ENCODE peak calls at places on chromosomes 3 and 15, in seven cellular contexts. Q, O, G, R, I, H and C are unnamed samples.
A peak's percentile ranks its signal among the peaks of the same experiment; 100 is the strongest.

GRCh38 chr15:49895337-49896223 is 223.5 kb downstream of the ATP8B4 start:
- DNase-seq in Q (no peak), O (no peak), G (no peak), R (peak; percentile 9), I (no peak), H (no peak), C (no peak)

GRCh38 chr3:152797751-152798432 is 37.0 kb upstream of the P2RY1 start:
- DNase-seq in Q (no peak), O (no peak), G (no peak), R (no peak), I (no peak), H (no peak), C (no peak)

GRCh38 chr3:109702252-109702651 is 364.9 kb upstream of the DPPA4 start:
- DNase-seq in Q (no peak), O (peak; percentile 22), G (no peak), R (no peak), I (peak; percentile 10), H (no peak), C (no peak)

GRCh38 chr3:76872999-76873398 is 166.9 kb upstream of the ROBO2 start:
- DNase-seq in Q (no peak), O (no peak), G (no peak), R (no peak), I (no peak), H (no peak), C (no peak)

GRCh38 chr3:100708989-100709839 is at the start of gene TFG:
- DNase-seq in Q (peak; percentile 95), O (peak; percentile 96), G (peak; percentile 99), R (peak; percentile 98), I (peak; percentile 98), H (peak; percentile 98), C (peak; percentile 100)

GRCh38 chr15:90862487-90862886 is 5.9 kb upstream of the FURIN start:
- DNase-seq in Q (no peak), O (no peak), G (no peak), R (no peak), I (no peak), H (no peak), C (no peak)

GRCh38 chr3:190073264-190073663 is 47.4 kb downstream of the P3H2 start:
- DNase-seq in Q (no peak), O (peak; percentile 27), G (peak; percentile 31), R (no peak), I (no peak), H (no peak), C (peak; percentile 32)

GRCh38 chr3:134795776-134796312 is 784 bp downstream of the EPHB1 start:
- DNase-seq in Q (no peak), O (no peak), G (no peak), R (no peak), I (no peak), H (peak; percentile 41), C (no peak)

GRCh38 chr15:88987951-88988671 is 74.9 kb upstream of the MFGE8 start:
- DNase-seq in Q (no peak), O (no peak), G (no peak), R (no peak), I (no peak), H (no peak), C (no peak)

GRCh38 chr15:51004103-51004536 is 90.6 kb downstream of the TNFAIP8L3 start:
- DNase-seq in Q (no peak), O (no peak), G (peak; percentile 9), R (peak; percentile 52), I (no peak), H (no peak), C (no peak)

GRCh38 chr15:56866798-56867197 is 51.6 kb upstream of the TCF12 start:
- DNase-seq in Q (no peak), O (peak; percentile 2), G (no peak), R (no peak), I (no peak), H (no peak), C (no peak)

GRCh38 chr3:15659254-15659975 is 57.9 kb downstream of the BTD start:
- DNase-seq in Q (no peak), O (peak; percentile 79), G (no peak), R (no peak), I (no peak), H (peak; percentile 0), C (no peak)

GRCh38 chr3:12662593-12663310 is 1.2 kb downstream of the RAF1 start:
- DNase-seq in Q (peak; percentile 10), O (peak; percentile 27), G (no peak), R (peak; percentile 31), I (peak; percentile 40), H (peak; percentile 11), C (peak; percentile 60)

GRCh38 chr15:29440541-29440940 is 170.9 kb upstream of the NSMCE3 start:
- DNase-seq in Q (no peak), O (no peak), G (no peak), R (no peak), I (no peak), H (no peak), C (no peak)

GRCh38 chr3:196080997-196081833 is 675 bp downstream of the TFRC start:
- DNase-seq in Q (peak; percentile 33), O (peak; percentile 68), G (peak; percentile 52), R (peak; percentile 71), I (peak; percentile 64), H (peak; percentile 60), C (peak; percentile 70)

GRCh38 chr15:63203451-63204090 is 14.2 kb downstream of the RAB8B start:
- DNase-seq in Q (peak; percentile 41), O (no peak), G (no peak), R (no peak), I (peak; percentile 51), H (no peak), C (no peak)

GRCh38 chr3:98954242-98954641 is 52.7 kb upstream of the DCBLD2 start:
- DNase-seq in Q (no peak), O (no peak), G (no peak), R (no peak), I (no peak), H (no peak), C (no peak)

GRCh38 chr3:110405830-110406580 is 665.6 kb upstream of the NECTIN3 start:
- DNase-seq in Q (no peak), O (no peak), G (no peak), R (no peak), I (no peak), H (no peak), C (no peak)

GRCh38 chr3:113912551-113913246 is 35.1 kb upstream of the ZDHHC23 start:
- DNase-seq in Q (no peak), O (peak; percentile 90), G (peak; percentile 60), R (peak; percentile 62), I (peak; percentile 12), H (peak; percentile 50), C (peak; percentile 37)

GRCh38 chr15:94968133-94968532 is 736.8 kb downstream of the MCTP2 start:
- DNase-seq in Q (no peak), O (no peak), G (no peak), R (no peak), I (no peak), H (no peak), C (no peak)

GRCh38 chr3:120144267-120144666 is 50.0 kb upstream of the GSK3B start:
- DNase-seq in Q (no peak), O (peak; percentile 53), G (peak; percentile 40), R (peak; percentile 68), I (no peak), H (no peak), C (no peak)

GRCh38 chr15:35293353-35294130 is 208.4 kb upstream of the NANOGP8 start:
- DNase-seq in Q (no peak), O (peak; percentile 85), G (peak; percentile 52), R (peak; percentile 57), I (no peak), H (no peak), C (no peak)

GRCh38 chr3:10351013-10351735 is 30.3 kb upstream of the SEC13 start:
- DNase-seq in Q (no peak), O (no peak), G (no peak), R (no peak), I (no peak), H (no peak), C (no peak)

GRCh38 chr3:114928989-114929620 is 218.0 kb downstream of the ZBTB20 start:
- DNase-seq in Q (no peak), O (no peak), G (no peak), R (no peak), I (no peak), H (no peak), C (no peak)

GRCh38 chr15:65914981-65915925 is 46.0 kb downstream of the RAB11A start:
- DNase-seq in Q (no peak), O (no peak), G (no peak), R (no peak), I (no peak), H (no peak), C (no peak)

GRCh38 chr3:71395927-71396695 is 187.4 kb downstream of the FOXP1 start:
- DNase-seq in Q (no peak), O (no peak), G (no peak), R (no peak), I (no peak), H (no peak), C (no peak)

GRCh38 chr15:69478259-69478687 is 25.7 kb downstream of the RPLP1 start:
- DNase-seq in Q (no peak), O (peak; percentile 68), G (peak; percentile 89), R (peak; percentile 71), I (peak; percentile 69), H (peak; percentile 83), C (peak; percentile 76)

GRCh38 chr3:176766862-176767261 is 430.4 kb downstream of the TBL1XR1 start:
- DNase-seq in Q (no peak), O (no peak), G (no peak), R (no peak), I (no peak), H (no peak), C (no peak)

GRCh38 chr3:129936757-129937156 is 37.8 kb upstream of the TRH start:
- DNase-seq in Q (no peak), O (peak; percentile 73), G (no peak), R (peak; percentile 50), I (no peak), H (peak; percentile 21), C (peak; percentile 67)

GRCh38 chr3:178968996-178969700 is 102.5 kb downstream of the ZMAT3 start:
- DNase-seq in Q (no peak), O (no peak), G (no peak), R (no peak), I (no peak), H (no peak), C (no peak)

GRCh38 chr3:45551214-45552010 is 43.1 kb upstream of the LIMD1 start:
- DNase-seq in Q (no peak), O (peak; percentile 73), G (no peak), R (no peak), I (no peak), H (no peak), C (no peak)

GRCh38 chr3:55765906-55766701 is 279.0 kb upstream of the WNT5A start:
- DNase-seq in Q (no peak), O (no peak), G (no peak), R (no peak), I (no peak), H (no peak), C (no peak)

GRCh38 chr3:8488877-8489865 is 12.5 kb upstream of the LMCD1 start:
- DNase-seq in Q (no peak), O (no peak), G (no peak), R (no peak), I (no peak), H (no peak), C (no peak)

GRCh38 chr15:80019168-80019745 is 40.2 kb upstream of the ZFAND6 start:
- DNase-seq in Q (no peak), O (no peak), G (no peak), R (no peak), I (no peak), H (no peak), C (no peak)

GRCh38 chr15:68431037-68431791 is 749 bp downstream of the ITGA11 start:
- DNase-seq in Q (no peak), O (no peak), G (no peak), R (no peak), I (no peak), H (no peak), C (no peak)

GRCh38 chr15:41836713-41837454 is 1.8 kb upstream of the PLA2G4B start:
- DNase-seq in Q (no peak), O (no peak), G (no peak), R (no peak), I (no peak), H (no peak), C (peak; percentile 77)

GRCh38 chr3:62873672-62874397 is 1.4 kb downstream of the CADPS start:
- DNase-seq in Q (no peak), O (peak; percentile 44), G (peak; percentile 35), R (peak; percentile 60), I (no peak), H (peak; percentile 74), C (peak; percentile 86)

GRCh38 chr3:70539908-70540307 is 227.5 kb upstream of the MDFIC2 start:
- DNase-seq in Q (no peak), O (no peak), G (no peak), R (peak; percentile 3), I (no peak), H (no peak), C (no peak)